ENCODE peak calls at places on chromosome 13, in seven cellular contexts. U is fibroblast of the conjunctiva, Z is M059J, D is GM18507, P is immature natural killer cell, W is spleen, F is amygdala. G is an unnamed sample.
A peak's percentile ranks its signal among the peaks of the same experiment; 100 is the strongest.

GRCh38 chr13:50990540-50991506 is 81.2 kb downstream of the RNASEH2B start:
- DNase-seq in U (peak; percentile 31), Z (peak; percentile 26), D (no peak), P (no peak), W (no peak), F (peak; percentile 25), G (no peak)

GRCh38 chr13:105342421-105342820 is 1193.0 kb downstream of the EFNB2 start:
- DNase-seq in U (no peak), Z (no peak), D (no peak), P (no peak), W (no peak), F (no peak), G (no peak)

GRCh38 chr13:74148437-74148836 is 14.2 kb upstream of the KLF12 start:
- DNase-seq in U (no peak), Z (no peak), D (no peak), P (no peak), W (no peak), F (no peak), G (no peak)

GRCh38 chr13:109569938-109570711 is 216.3 kb downstream of the IRS2 start:
- DNase-seq in U (no peak), Z (no peak), D (peak; percentile 18), P (peak; percentile 42), W (no peak), F (no peak), G (peak; percentile 85)

GRCh38 chr13:79435549-79435948 is 29.5 kb upstream of the RBM26 start:
- DNase-seq in U (no peak), Z (peak; percentile 69), D (no peak), P (no peak), W (no peak), F (no peak), G (no peak)

GRCh38 chr13:109900320-109900719 is 113.9 kb upstream of the IRS2 start:
- DNase-seq in U (no peak), Z (no peak), D (no peak), P (no peak), W (no peak), F (no peak), G (no peak)

GRCh38 chr13:24074687-24075086 is 85.8 kb upstream of the SPATA13 start:
- DNase-seq in U (no peak), Z (no peak), D (no peak), P (no peak), W (no peak), F (no peak), G (peak; percentile 28)

GRCh38 chr13:32125746-32126145 is 94.2 kb downstream of the FRY start:
- DNase-seq in U (no peak), Z (peak; percentile 81), D (no peak), P (no peak), W (no peak), F (no peak), G (no peak)

GRCh38 chr13:78625384-78625783 is 22.0 kb upstream of the POU4F1 start:
- DNase-seq in U (no peak), Z (no peak), D (no peak), P (no peak), W (no peak), F (no peak), G (no peak)

GRCh38 chr13:87498681-87499080 is 172.5 kb upstream of the SLITRK5 start:
- DNase-seq in U (no peak), Z (no peak), D (no peak), P (no peak), W (no peak), F (no peak), G (peak; percentile 7)